ENCODE peak calls at places on chromosomes 16 and 17, in five cellular contexts. One of them, this sample, is unnamed.

GRCh38 chr17:74452841-74453661 is 13.4 kb upstream of the CD300A start:
- DNase-seq in AG09309: no peak
- DNase-seq in occipital lobe: no peak
- DNase-seq in T follicular helper cell: no peak
- DNase-seq in adrenal gland: peak; percentile 32
- DNase-seq in this sample: no peak

GRCh38 chr16:84055801-84056634 is 13.4 kb upstream of the SLC38A8 start:
- DNase-seq in AG09309: no peak
- DNase-seq in occipital lobe: no peak
- DNase-seq in T follicular helper cell: no peak
- DNase-seq in adrenal gland: peak; percentile 82
- DNase-seq in this sample: no peak

GRCh38 chr16:56610017-56610608 is 1.7 kb downstream of the MT2A start:
- DNase-seq in AG09309: peak; percentile 85
- DNase-seq in occipital lobe: no peak
- DNase-seq in T follicular helper cell: peak; percentile 52
- DNase-seq in adrenal gland: peak; percentile 84
- DNase-seq in this sample: no peak

GRCh38 chr16:77584205-77584859 is 138.0 kb upstream of the NUDT7 start:
- DNase-seq in AG09309: peak; percentile 20
- DNase-seq in occipital lobe: no peak
- DNase-seq in T follicular helper cell: peak; percentile 26
- DNase-seq in adrenal gland: peak; percentile 34
- DNase-seq in this sample: peak; percentile 0

GRCh38 chr16:377419-377951 is 4.3 kb downstream of the PGAP6 start:
- DNase-seq in AG09309: no peak
- DNase-seq in occipital lobe: no peak
- DNase-seq in T follicular helper cell: no peak
- DNase-seq in adrenal gland: no peak
- DNase-seq in this sample: no peak

GRCh38 chr16:67445441-67445912 is 14.6 kb downstream of the HSD11B2 start:
- DNase-seq in AG09309: no peak
- DNase-seq in occipital lobe: no peak
- DNase-seq in T follicular helper cell: no peak
- DNase-seq in adrenal gland: peak; percentile 80
- DNase-seq in this sample: peak; percentile 15

GRCh38 chr17:9195346-9195870 is 174.1 kb downstream of the NTN1 start:
- DNase-seq in AG09309: no peak
- DNase-seq in occipital lobe: no peak
- DNase-seq in T follicular helper cell: no peak
- DNase-seq in adrenal gland: no peak
- DNase-seq in this sample: no peak

GRCh38 chr17:68840073-68840472 is 115.1 kb downstream of the ABCA8 start:
- DNase-seq in AG09309: no peak
- DNase-seq in occipital lobe: no peak
- DNase-seq in T follicular helper cell: no peak
- DNase-seq in adrenal gland: peak; percentile 21
- DNase-seq in this sample: no peak

GRCh38 chr16:22628994-22629393 is 118.3 kb downstream of the NPIPB5 start:
- DNase-seq in AG09309: no peak
- DNase-seq in occipital lobe: no peak
- DNase-seq in T follicular helper cell: no peak
- DNase-seq in adrenal gland: no peak
- DNase-seq in this sample: no peak

GRCh38 chr17:40980594-40980993 is 3.5 kb downstream of the KRT40 start:
- DNase-seq in AG09309: no peak
- DNase-seq in occipital lobe: no peak
- DNase-seq in T follicular helper cell: no peak
- DNase-seq in adrenal gland: no peak
- DNase-seq in this sample: peak; percentile 9

GRCh38 chr16:4660454-4661007 is 32.8 kb upstream of the NUDT16L1 start:
- DNase-seq in AG09309: no peak
- DNase-seq in occipital lobe: peak; percentile 77
- DNase-seq in T follicular helper cell: peak; percentile 43
- DNase-seq in adrenal gland: no peak
- DNase-seq in this sample: no peak

GRCh38 chr17:58335779-58336455 is 7.3 kb upstream of the TSPOAP1 start:
- DNase-seq in AG09309: no peak
- DNase-seq in occipital lobe: no peak
- DNase-seq in T follicular helper cell: peak; percentile 60
- DNase-seq in adrenal gland: peak; percentile 38
- DNase-seq in this sample: no peak

GRCh38 chr16:10729649-10730048 is 14.0 kb upstream of the NUBP1 start:
- DNase-seq in AG09309: peak; percentile 24
- DNase-seq in occipital lobe: peak; percentile 55
- DNase-seq in T follicular helper cell: no peak
- DNase-seq in adrenal gland: peak; percentile 87
- DNase-seq in this sample: no peak

GRCh38 chr17:5705081-5705875 is 121.0 kb upstream of the NLRP1 start:
- DNase-seq in AG09309: no peak
- DNase-seq in occipital lobe: no peak
- DNase-seq in T follicular helper cell: no peak
- DNase-seq in adrenal gland: no peak
- DNase-seq in this sample: no peak